ENCODE peak calls at places on chromosomes 6 and 20, in four cellular contexts. N, M, I and K are unnamed samples.
A peak's percentile ranks its signal among the peaks of the same experiment; 100 is the strongest.

GRCh38 chr6:139540276-139540675 is 165.8 kb upstream of the CITED2 start:
- DNase-seq in N (peak; percentile 35), M (peak; percentile 38), I (peak; percentile 20), K (peak; percentile 42)

GRCh38 chr6:3351105-3351676 is 92.4 kb downstream of the PSMG4 start:
- DNase-seq in N (no peak), M (no peak), I (no peak), K (no peak)

GRCh38 chr6:130148181-130148580 is 74.6 kb downstream of the SAMD3 start:
- DNase-seq in N (no peak), M (no peak), I (peak; percentile 23), K (peak; percentile 34)

GRCh38 chr20:14879020-14879697 is 541.7 kb upstream of the FLRT3 start:
- DNase-seq in N (no peak), M (no peak), I (no peak), K (no peak)

GRCh38 chr6:112827793-112828192 is 480.7 kb downstream of the RFPL4B start:
- DNase-seq in N (peak; percentile 10), M (no peak), I (no peak), K (no peak)

GRCh38 chr20:31484001-31484400 is 8.9 kb downstream of the REM1 start:
- DNase-seq in N (no peak), M (no peak), I (no peak), K (no peak)

GRCh38 chr6:91097316-91097878 is 510.5 kb upstream of the MAP3K7 start:
- DNase-seq in N (no peak), M (no peak), I (no peak), K (no peak)

GRCh38 chr20:34834459-34834893 is 9.0 kb upstream of the NCOA6 start:
- DNase-seq in N (no peak), M (no peak), I (peak; percentile 17), K (peak; percentile 35)

GRCh38 chr20:49594143-49594928 is 26.4 kb upstream of the PTGIS start:
- DNase-seq in N (peak; percentile 28), M (peak; percentile 88), I (no peak), K (no peak)

GRCh38 chr20:22557403-22558276 is 26.7 kb downstream of the FOXA2 start:
- DNase-seq in N (no peak), M (no peak), I (no peak), K (no peak)

GRCh38 chr6:3748208-3748701 is 3.3 kb downstream of the PXDC1 start:
- DNase-seq in N (peak; percentile 68), M (peak; percentile 21), I (peak; percentile 85), K (no peak)

GRCh38 chr20:41173791-41174341 is 36.5 kb downstream of the PLCG1 start:
- DNase-seq in N (peak; percentile 5), M (no peak), I (no peak), K (no peak)

GRCh38 chr6:166351715-166352285 is 9.5 kb upstream of the SFT2D1 start:
- DNase-seq in N (peak; percentile 45), M (no peak), I (no peak), K (no peak)

GRCh38 chr6:44699082-44699481 is 311.6 kb downstream of the CDC5L start:
- DNase-seq in N (no peak), M (no peak), I (no peak), K (no peak)

GRCh38 chr6:129345890-129346289 is 364.1 kb downstream of the ARHGAP18 start:
- DNase-seq in N (no peak), M (no peak), I (no peak), K (no peak)

GRCh38 chr6:30483677-30484279 is 5.5 kb upstream of the HLA-E start:
- DNase-seq in N (no peak), M (peak; percentile 32), I (peak; percentile 50), K (peak; percentile 49)

GRCh38 chr20:33516882-33517281 is 27.0 kb downstream of the CBFA2T2 start:
- DNase-seq in N (no peak), M (no peak), I (peak; percentile 24), K (peak; percentile 7)

GRCh38 chr6:111590209-111590955 is 15.3 kb downstream of the TRAF3IP2 start:
- DNase-seq in N (no peak), M (no peak), I (no peak), K (no peak)

GRCh38 chr6:46491201-46491788 is at the start of gene RCAN2:
- DNase-seq in N (peak; percentile 60), M (no peak), I (peak; percentile 92), K (no peak)

GRCh38 chr20:62498874-62499273 is 23.1 kb upstream of the GATA5 start:
- DNase-seq in N (no peak), M (no peak), I (no peak), K (no peak)

GRCh38 chr6:153727910-153728309 is 311.1 kb upstream of the OPRM1 start:
- DNase-seq in N (no peak), M (no peak), I (peak; percentile 69), K (no peak)

DNA sequence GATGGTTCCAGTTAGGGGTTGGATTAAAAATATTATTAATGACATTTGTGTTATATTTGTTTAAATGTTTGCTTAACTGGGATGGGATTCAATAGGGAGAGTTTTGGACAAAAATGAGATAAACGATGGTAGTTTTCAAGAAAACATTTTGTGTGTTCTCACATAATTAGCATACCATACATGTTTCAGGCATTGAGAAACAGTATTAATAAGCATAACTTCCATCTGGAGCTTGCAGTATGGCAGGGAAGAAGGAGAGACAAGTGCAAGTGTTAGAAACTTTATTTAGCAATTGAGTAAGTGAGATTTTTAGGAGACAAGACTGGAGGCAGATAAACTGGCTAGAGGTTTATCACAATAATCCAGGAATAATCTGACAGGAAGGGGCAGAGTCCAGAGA is 72.8 kb upstream of the PTCHD4 start:
- DNase-seq in N (no peak), M (no peak), I (no peak), K (no peak)
- H3K4me3 ChIP-seq in N (no peak overlapping the region), M (no peak overlapping the region), I (no peak overlapping the region), K (no peak overlapping the region)

DNA sequence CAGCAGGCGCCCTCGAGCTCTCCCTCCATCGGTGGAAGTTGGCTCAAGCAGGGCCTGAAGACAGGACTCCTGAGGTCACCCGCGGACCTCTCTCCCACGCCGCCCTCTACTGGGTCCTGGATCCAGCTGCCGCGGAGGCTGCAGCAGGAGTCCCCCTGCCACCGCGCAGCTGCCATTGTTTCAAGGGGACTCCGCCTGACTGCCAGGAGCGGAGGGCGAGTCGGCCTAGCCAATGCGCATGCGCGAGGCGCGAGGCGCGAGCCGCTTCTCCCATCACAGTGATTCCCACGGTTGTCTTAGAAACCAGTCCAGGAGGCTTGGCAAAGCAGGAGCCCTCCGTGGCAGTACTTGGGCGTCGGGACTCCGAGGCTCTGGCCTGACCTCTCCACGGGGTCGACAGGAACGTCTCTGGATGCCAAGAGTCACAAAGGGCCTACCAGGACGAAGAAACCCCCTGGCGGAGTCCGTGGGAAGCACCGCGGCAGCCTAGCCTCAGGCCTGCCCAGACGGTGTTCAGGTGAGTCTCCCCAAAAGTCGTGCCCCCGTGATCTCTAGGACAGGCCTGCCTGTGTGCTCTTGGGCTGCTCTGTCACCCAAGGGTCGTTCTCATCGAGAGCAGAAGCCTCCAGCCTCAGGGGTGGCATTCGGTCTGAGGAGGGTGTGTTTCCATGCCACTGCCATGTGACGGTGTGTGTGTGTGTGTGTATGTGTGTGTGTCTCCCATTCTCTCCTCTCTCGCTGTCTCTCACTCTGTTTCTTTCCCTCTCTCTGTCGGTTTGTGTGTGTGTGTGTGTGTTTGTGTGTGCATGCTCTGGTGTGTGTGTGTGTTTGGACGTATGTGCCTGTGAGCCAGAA is 290.6 kb upstream of the ZNF337 start:
- DNase-seq in N (peak; percentile 27), M (no peak), I (peak; percentile 49), K (peak; percentile 43)
- H3K4me3 ChIP-seq in N (no peak overlapping the region), M (no peak overlapping the region), I (no peak overlapping the region), K (peak overlapping the region; percentile 55)

GRCh38 chr6:13484827-13485226 is 2.6 kb downstream of the GFOD1 start:
- DNase-seq in N (no peak), M (no peak), I (no peak), K (no peak)
- H3K4me3 ChIP-seq in N (no peak overlapping the region), M (no peak overlapping the region), I (no peak overlapping the region), K (peak overlapping the region; percentile 30)

GRCh38 chr6:149449831-149450678 is 34.8 kb downstream of the ZC3H12D start:
- DNase-seq in N (no peak), M (no peak), I (no peak), K (no peak)
- H3K4me3 ChIP-seq in N (no peak overlapping the region), M (no peak overlapping the region), I (no peak overlapping the region), K (no peak overlapping the region)

DNA sequence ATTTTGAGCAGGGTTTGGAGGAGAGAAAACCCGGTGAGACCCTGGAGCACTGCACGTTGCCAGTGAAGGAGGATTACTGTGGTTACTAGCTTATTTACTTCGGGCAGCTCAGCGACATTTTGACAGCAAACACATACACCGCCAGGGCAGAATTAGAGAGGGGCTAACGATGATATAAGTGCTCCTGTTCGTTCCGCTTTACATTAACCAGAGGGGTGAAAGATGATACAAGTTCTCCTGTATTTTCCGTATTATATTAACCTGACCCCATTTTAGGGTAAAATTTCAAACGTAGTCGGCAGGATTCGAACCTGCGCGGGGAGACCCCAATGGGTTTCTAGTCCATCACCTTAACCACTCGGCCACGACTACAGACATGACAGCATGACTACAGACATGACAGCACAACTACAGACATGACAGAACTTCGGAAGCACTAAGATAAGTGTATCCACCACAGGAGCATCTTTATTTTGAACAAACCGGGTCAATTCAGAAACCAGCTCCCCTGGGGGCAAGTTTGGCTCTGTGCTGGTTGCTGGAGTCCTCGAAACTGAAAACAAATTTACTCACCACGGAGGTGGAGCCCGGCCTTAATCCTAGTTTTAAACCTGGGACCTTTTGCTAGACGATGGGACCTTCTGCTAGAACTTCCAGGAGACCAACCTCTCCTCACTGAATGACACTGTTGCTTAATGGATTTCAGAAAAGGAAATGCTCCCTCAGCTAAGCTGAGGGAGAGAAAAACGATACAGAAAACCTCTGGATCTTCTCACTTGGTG is 80.4 kb upstream of the ZNF184 start:
- DNase-seq in N (no peak), M (no peak), I (peak; percentile 98), K (peak; percentile 15)
- H3K4me3 ChIP-seq in N (no peak overlapping the region), M (no peak overlapping the region), I (peak overlapping the region; percentile 69), K (no peak overlapping the region)

DNA sequence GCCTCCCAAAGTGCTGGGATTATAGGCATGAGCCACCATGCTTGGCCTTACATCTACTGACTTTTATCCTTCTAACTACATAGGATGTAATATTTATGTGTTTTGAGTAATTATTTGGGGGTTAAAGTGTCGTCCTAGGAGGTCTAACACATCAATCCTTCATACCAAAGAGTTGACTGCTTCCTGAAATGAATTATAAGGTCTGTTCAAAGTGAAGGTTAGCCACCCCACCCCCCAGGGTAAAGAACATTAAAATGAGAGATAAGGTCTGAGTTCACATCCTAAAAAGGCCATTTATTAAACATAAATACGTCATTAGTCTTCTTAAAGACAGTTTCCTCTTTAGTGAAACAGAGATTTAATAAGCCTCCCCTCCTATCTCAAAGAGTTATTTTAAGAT is 33.8 kb downstream of the TNFAIP3 start:
- DNase-seq in N (no peak), M (no peak), I (no peak), K (no peak)
- H3K4me3 ChIP-seq in N (no peak overlapping the region), M (no peak overlapping the region), I (no peak overlapping the region), K (no peak overlapping the region)

GRCh38 chr20:60054716-60055371 is 96.6 kb downstream of the CDH26 start:
- DNase-seq in N (no peak), M (peak; percentile 52), I (no peak), K (no peak)
- H3K4me3 ChIP-seq in N (no peak overlapping the region), M (peak overlapping the region; percentile 71), I (no peak overlapping the region), K (peak overlapping the region; percentile 81)

GRCh38 chr6:21597706-21598273 is 4.2 kb downstream of the SOX4 start:
- DNase-seq in N (peak; percentile 14), M (no peak), I (no peak), K (no peak)
- H3K4me3 ChIP-seq in N (peak overlapping the region; percentile 2), M (peak overlapping the region; percentile 50), I (peak overlapping the region; percentile 47), K (peak overlapping the region; percentile 91)

GRCh38 chr6:134278000-134278399 is 39.9 kb downstream of the SGK1 start:
- DNase-seq in N (no peak), M (no peak), I (no peak), K (no peak)

GRCh38 chr6:134267917-134268361 is 50.0 kb downstream of the SGK1 start:
- DNase-seq in N (peak; percentile 39), M (no peak), I (peak; percentile 60), K (no peak)

GRCh38 chr6:134272365-134272764 is 45.5 kb downstream of the SGK1 start:
- DNase-seq in N (no peak), M (no peak), I (no peak), K (no peak)
- H3K4me3 ChIP-seq in N (no peak overlapping the region), M (no peak overlapping the region), I (no peak overlapping the region), K (no peak overlapping the region)